ENCODE peak calls at places on chromosomes 12 and 14, in five cellular contexts. G is fibroblast of pulmonary artery; L is CD4-positive, alpha-beta memory T cell; Z is psoas muscle; W is ovary. A is an unnamed sample.
A peak's percentile ranks its signal among the peaks of the same experiment; 100 is the strongest.

GRCh38 chr12:80186727-80187217 is 87.4 kb downstream of the OTOGL start:
- DNase-seq in G (peak; percentile 97), L (peak; percentile 37), Z (no peak), W (peak; percentile 81), A (peak; percentile 98)

GRCh38 chr12:103530352-103530751 is 34.6 kb upstream of the C12orf42 start:
- DNase-seq in L (no peak), Z (no peak), G (no peak), W (no peak), A (no peak)

GRCh38 chr14:94451091-94451751 is 1.4 kb downstream of the SERPINA11 start:
- DNase-seq in L (no peak), Z (no peak), G (no peak), W (no peak), A (no peak)

GRCh38 chr14:88075298-88075981 is 70.5 kb downstream of the GPR65 start:
- DNase-seq in W (no peak), G (no peak), L (no peak), Z (no peak), A (no peak)

GRCh38 chr12:105580841-105581352 is 250.4 kb downstream of the C12orf75 start:
- DNase-seq in W (no peak), Z (no peak), G (no peak), L (no peak), A (no peak)

GRCh38 chr12:102964872-102965271 is 7.4 kb downstream of the ASCL1 start:
- DNase-seq in G (no peak), Z (no peak), L (no peak), W (no peak), A (no peak)

GRCh38 chr12:46383654-46384450 is 11.3 kb upstream of the SLC38A2 start:
- DNase-seq in W (peak; percentile 96), Z (peak; percentile 95), G (peak; percentile 98), L (peak; percentile 76), A (peak; percentile 98)

GRCh38 chr14:30521899-30522736 is 36.8 kb upstream of the G2E3 start:
- DNase-seq in G (peak; percentile 70), L (peak; percentile 36), Z (no peak), W (no peak), A (peak; percentile 71)

GRCh38 chr12:41189395-41190251 is 1.5 kb downstream of the PDZRN4 start:
- DNase-seq in L (no peak), G (no peak), Z (peak; percentile 10), W (peak; percentile 29), A (no peak)

GRCh38 chr14:71383510-71383909 is 476.3 kb downstream of the PCNX1 start:
- DNase-seq in Z (no peak), G (no peak), L (no peak), W (no peak), A (no peak)

GRCh38 chr12:42761601-42762350 is 172.2 kb upstream of the PRICKLE1 start:
- DNase-seq in W (no peak), G (no peak), Z (no peak), L (no peak), A (peak; percentile 84)

GRCh38 chr14:68309631-68310030 is 483.2 kb downstream of the ZFP36L1 start:
- DNase-seq in L (no peak), Z (no peak), W (no peak), G (no peak), A (no peak)

GRCh38 chr12:32517966-32518365 is 118.6 kb downstream of the FGD4 start:
- DNase-seq in W (no peak), L (no peak), G (no peak), Z (no peak), A (no peak)

GRCh38 chr14:102474934-102475333 is 34.6 kb downstream of the ANKRD9 start:
- DNase-seq in G (peak; percentile 39), Z (peak; percentile 85), L (no peak), W (peak; percentile 58), A (peak; percentile 31)

GRCh38 chr12:54300732-54301427 is at the start of gene NFE2:
- DNase-seq in G (peak; percentile 61), W (peak; percentile 24), L (no peak), Z (peak; percentile 46), A (peak; percentile 65)

GRCh38 chr12:82873951-82874350 is 187.2 kb downstream of the TMTC2 start:
- DNase-seq in Z (no peak), L (no peak), W (no peak), G (no peak), A (no peak)

GRCh38 chr14:72433511-72433910 is 460.4 kb downstream of the DPF3 start:
- DNase-seq in L (no peak), W (no peak), G (peak; percentile 30), Z (no peak), A (peak; percentile 49)

GRCh38 chr12:7113389-7113871 is 4.4 kb upstream of the C1RL start:
- DNase-seq in W (peak; percentile 62), L (peak; percentile 62), G (peak; percentile 64), Z (no peak), A (peak; percentile 69)

GRCh38 chr12:50888666-50889065 is 45.9 kb downstream of the TMPRSS12 start:
- DNase-seq in Z (no peak), L (no peak), G (no peak), W (no peak), A (no peak)

GRCh38 chr12:7161811-7162210 is 27.7 kb upstream of the PEX5 start:
- DNase-seq in Z (no peak), L (no peak), W (no peak), G (peak; percentile 38), A (peak; percentile 64)

GRCh38 chr12:113263431-113263963 is 42.2 kb downstream of the TPCN1 start:
- DNase-seq in Z (no peak), L (no peak), G (no peak), W (no peak), A (no peak)

GRCh38 chr14:42429401-42429800 is 822.7 kb downstream of the LRFN5 start:
- DNase-seq in W (no peak), L (no peak), G (no peak), Z (no peak), A (no peak)

GRCh38 chr12:80472241-80472640 is 28.2 kb downstream of the PTPRQ start:
- DNase-seq in W (no peak), L (no peak), Z (no peak), G (no peak), A (no peak)

GRCh38 chr14:100076630-100077029 is 11.4 kb downstream of the EVL start:
- DNase-seq in G (peak; percentile 78), Z (peak; percentile 76), W (peak; percentile 24), L (no peak), A (peak; percentile 89)

GRCh38 chr12:24444634-24445033 is 495.2 kb upstream of the SOX5 start:
- DNase-seq in L (no peak), G (no peak), Z (no peak), W (no peak), A (no peak)

GRCh38 chr12:103640410-103640809 is 53.3 kb downstream of the STAB2 start:
- DNase-seq in L (no peak), G (no peak), W (no peak), Z (no peak), A (no peak)

DNA sequence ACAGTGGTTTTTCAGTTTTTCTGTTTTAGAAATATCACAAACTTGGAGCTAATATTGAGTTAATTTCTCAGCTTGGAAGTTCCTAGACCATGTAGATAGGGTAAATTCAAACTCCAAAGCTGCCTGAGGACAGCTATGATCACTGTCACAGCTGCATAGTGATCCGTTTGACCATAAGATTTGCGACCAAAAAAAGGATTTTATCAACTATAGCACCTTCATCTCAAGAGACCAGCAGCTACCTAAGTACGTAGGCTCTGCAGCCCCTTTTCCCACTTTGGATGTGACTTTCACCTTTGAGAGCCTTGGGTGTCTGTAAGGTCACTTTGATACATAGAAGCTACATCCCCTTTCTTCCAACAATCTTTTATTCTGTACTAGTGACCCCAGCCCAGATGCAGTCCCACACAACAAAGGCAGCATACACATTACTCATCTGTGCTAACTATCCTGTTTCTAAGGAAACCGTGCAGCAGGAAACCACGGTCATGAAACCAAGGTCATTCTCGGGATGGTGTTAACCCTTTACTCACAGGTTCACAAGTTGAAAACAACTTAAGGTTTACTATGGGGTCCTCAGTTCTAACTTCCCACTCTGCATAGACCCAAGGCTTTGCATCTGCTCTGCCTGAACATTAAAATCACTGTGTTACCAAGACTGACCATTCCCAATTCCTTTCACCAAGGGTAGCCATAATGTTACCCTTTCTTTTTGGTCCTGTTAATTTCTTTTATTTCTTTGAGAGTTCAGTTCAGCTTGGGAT is 75.4 kb downstream of the IFT81 start:
- DNase-seq in W (no peak), Z (no peak), L (no peak), G (peak; percentile 79), A (peak; percentile 47)
- H3K4me3 ChIP-seq in W (no peak overlapping the region), Z (no peak overlapping the region), L (no peak overlapping the region), G (no peak overlapping the region), A (no peak overlapping the region)

GRCh38 chr12:62642509-62642908 is 175.9 kb downstream of the MON2 start:
- DNase-seq in L (no peak), G (no peak), Z (no peak), W (no peak), A (no peak)

GRCh38 chr12:62635630-62636029 is 169.0 kb downstream of the MON2 start:
- DNase-seq in L (no peak), G (no peak), Z (no peak), W (no peak), A (no peak)

GRCh38 chr12:62637679-62638078 is 171.1 kb downstream of the MON2 start:
- DNase-seq in W (no peak), G (no peak), L (no peak), Z (no peak), A (no peak)

GRCh38 chr12:62643470-62643869 is 176.8 kb downstream of the MON2 start:
- DNase-seq in W (no peak), L (no peak), Z (no peak), G (no peak), A (no peak)

GRCh38 chr12:62640910-62641448 is 174.4 kb downstream of the MON2 start:
- DNase-seq in L (peak; percentile 6), Z (no peak), W (no peak), G (peak; percentile 54), A (no peak)
- H3K4me3 ChIP-seq in L (no peak overlapping the region), Z (no peak overlapping the region), W (no peak overlapping the region), G (no peak overlapping the region), A (no peak overlapping the region)

DNA sequence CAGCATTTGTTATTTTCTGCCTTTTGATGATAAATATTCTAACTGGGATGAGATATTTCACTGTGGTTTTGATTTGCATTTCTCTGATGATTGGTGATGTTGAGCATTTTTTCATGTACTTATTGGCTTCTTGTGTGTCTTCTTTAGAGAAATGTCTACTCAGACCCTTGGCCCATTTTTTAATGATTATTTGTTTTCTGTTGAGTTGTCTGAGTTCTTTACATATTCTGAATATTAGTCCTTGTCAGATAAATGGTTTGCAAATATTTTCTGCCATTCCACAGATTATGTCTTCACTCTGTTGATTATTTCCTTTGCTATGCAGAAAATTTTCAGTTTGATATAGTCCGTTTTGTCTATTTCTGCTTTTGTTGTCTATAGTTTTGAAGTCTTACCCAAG is 317.0 kb downstream of the CEP128 start:
- DNase-seq in Z (no peak), W (no peak), L (no peak), G (no peak), A (no peak)
- H3K4me3 ChIP-seq in Z (no peak overlapping the region), W (no peak overlapping the region), L (no peak overlapping the region), G (no peak overlapping the region), A (no peak overlapping the region)

GRCh38 chr12:44433647-44434046 is 442.5 kb downstream of the NELL2 start:
- DNase-seq in Z (no peak), W (no peak), G (no peak), L (no peak), A (no peak)

GRCh38 chr12:44431647-44432352 is 444.3 kb downstream of the NELL2 start:
- DNase-seq in W (no peak), Z (no peak), G (no peak), L (no peak), A (no peak)

DNA sequence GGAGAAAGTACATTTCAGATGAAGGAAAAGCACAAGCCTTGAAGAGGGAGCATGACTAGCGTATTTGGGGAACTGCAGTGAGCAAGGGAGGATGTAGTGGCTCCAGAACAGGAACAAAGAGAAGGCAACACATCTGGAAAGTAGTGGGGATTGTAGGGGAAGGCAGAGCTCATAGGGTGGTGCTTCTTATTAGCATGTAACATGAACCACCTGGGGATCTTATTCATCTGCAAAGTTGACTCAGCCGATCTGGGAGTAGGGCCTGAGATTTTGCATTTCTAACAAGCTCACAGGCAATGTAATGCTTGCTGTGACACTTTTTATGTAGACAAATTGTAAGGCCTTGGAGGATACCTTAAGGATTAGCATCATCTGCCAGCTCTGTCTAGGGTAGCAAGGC is 447.3 kb downstream of the NELL2 start:
- DNase-seq in Z (no peak), G (no peak), W (no peak), L (no peak), A (no peak)
- H3K4me3 ChIP-seq in Z (no peak overlapping the region), G (no peak overlapping the region), W (no peak overlapping the region), L (no peak overlapping the region), A (no peak overlapping the region)

A was measured in fibroblast of the aortic adventitia.